ENCODE peak calls at places on chromosomes 16 and 17, in six cellular contexts. D, I, Z, R, G and N are unnamed samples. For H3K4me1, the result is how much of the 10 kb centered on the place peaks cover.

GRCh38 chr16:56684256-56684925 is 2.1 kb downstream of the MT1X start:
- DNase-seq in I (no peak), D (no peak), G (no peak), R (no peak), Z (no peak), N (no peak)

GRCh38 chr17:63834431-63835166 is 7.1 kb upstream of the FTSJ3 start:
- DNase-seq in G (no peak), Z (peak), D (peak), I (peak), R (peak), N (peak)

GRCh38 chr16:84583995-84584394 is 33.9 kb downstream of the COTL1 start:
- DNase-seq in R (no peak), D (no peak), I (no peak), Z (no peak), G (no peak), N (no peak)

GRCh38 chr16:20415541-20415940 is 6.2 kb downstream of the ACSM5 start:
- DNase-seq in R (no peak), G (no peak), Z (no peak), D (no peak), I (no peak), N (no peak)

GRCh38 chr17:38868095-38868967 is 1.5 kb upstream of the LASP1 start:
- DNase-seq in D (no peak), I (no peak), G (no peak), R (peak), Z (peak), N (peak)

GRCh38 chr17:36935681-36936454 is 1.4 kb upstream of the LHX1 start:
- DNase-seq in I (peak), R (no peak), G (no peak), D (peak), Z (no peak), N (no peak)

GRCh38 chr17:17819561-17819995 is 17.2 kb downstream of the SREBF1 start:
- DNase-seq in I (peak), D (peak), R (no peak), G (no peak), Z (peak), N (no peak)

GRCh38 chr16:2709588-2709984 is 10.4 kb downstream of the PRSS27 start:
- DNase-seq in I (no peak), Z (no peak), D (no peak), G (no peak), R (no peak), N (no peak)

GRCh38 chr17:11636771-11637170 is 38.5 kb downstream of the DNAH9 start:
- DNase-seq in Z (no peak), I (no peak), R (no peak), D (no peak), G (no peak), N (no peak)

GRCh38 chr17:20095366-20096080 is 86.4 kb downstream of the SPECC1 start:
- DNase-seq in R (no peak), Z (peak), G (peak), D (no peak), I (no peak), N (peak)

GRCh38 chr16:69709456-69710084 is 16.8 kb downstream of the NQO1 start:
- DNase-seq in D (peak), G (no peak), R (peak), Z (peak), I (no peak), N (no peak)

GRCh38 chr16:177981-178676 is 1.6 kb downstream of the HBA1 start:
- DNase-seq in R (no peak), Z (no peak), D (peak), G (no peak), I (no peak), N (no peak)

GRCh38 chr17:77881545-77881944 is 77.0 kb upstream of the TNRC6C start:
- DNase-seq in D (peak), Z (peak), I (peak), G (peak), R (peak), N (peak)

GRCh38 chr17:77696720-77697460 is 261.6 kb upstream of the TNRC6C start:
- DNase-seq in Z (no peak), G (no peak), R (no peak), I (no peak), D (no peak), N (peak)

GRCh38 chr17:28645576-28645939 is 600 bp upstream of the BLTP2 start:
- DNase-seq in I (no peak), Z (no peak), G (no peak), D (no peak), R (no peak), N (no peak)

GRCh38 chr16:48535831-48536599 is 74.0 kb downstream of the N4BP1 start:
- DNase-seq in R (no peak), I (no peak), G (no peak), D (no peak), Z (peak), N (peak)

GRCh38 chr16:56450901-56451752 is at the start of the genes NUDT21 and OGFOD1:
- DNase-seq in D (peak), I (peak), R (peak), Z (peak), G (peak), N (peak)

GRCh38 chr16:4245400-4245799 is 3.5 kb upstream of the SRL start:
- DNase-seq in R (no peak), I (no peak), D (no peak), G (no peak), Z (no peak), N (no peak)

GRCh38 chr16:66690106-66690847 is 6.3 kb downstream of the CMTM4 start:
- DNase-seq in D (no peak), R (no peak), Z (no peak), I (no peak), G (no peak), N (no peak)

GRCh38 chr16:24626251-24626650 is 86.9 kb downstream of the RBBP6 start:
- DNase-seq in D (no peak), G (no peak), I (no peak), R (no peak), Z (peak), N (no peak)

GRCh38 chr17:75652934-75653549 is 13.9 kb downstream of the RECQL5 start:
- DNase-seq in G (no peak), I (no peak), R (peak), D (peak), Z (peak), N (no peak)

GRCh38 chr17:62562656-62563055 is 64.8 kb upstream of the MRC2 start:
- DNase-seq in D (no peak), R (no peak), G (no peak), Z (peak), I (no peak), N (no peak)

GRCh38 chr17:77323413-77324171 is 182.8 kb downstream of the SEC14L1 start:
- DNase-seq in Z (peak), G (no peak), D (peak), R (peak), I (peak), N (no peak)

GRCh38 chr17:17919169-17920107 is 52.8 kb downstream of the TOM1L2 start:
- DNase-seq in Z (peak), D (peak), I (peak), G (peak), R (peak), N (peak)

GRCh38 chr17:38706625-38707298 is 1.7 kb downstream of the MLLT6 start:
- DNase-seq in G (no peak), R (peak), Z (peak), I (no peak), D (no peak), N (no peak)

GRCh38 chr17:63082273-63082861 is 116.3 kb downstream of the TANC2 start:
- DNase-seq in G (no peak), I (no peak), D (no peak), R (no peak), Z (peak), N (no peak)

GRCh38 chr16:17246577-17246885 is 224.2 kb downstream of the XYLT1 start:
- DNase-seq in R (no peak), G (no peak), I (no peak), D (no peak), Z (no peak), N (no peak)

GRCh38 chr17:60173304-60173807 is 23.6 kb downstream of the CA4 start:
- DNase-seq in D (no peak), Z (no peak), R (no peak), I (no peak), G (no peak), N (no peak)

GRCh38 chr17:60169921-60170817 is 20.4 kb downstream of the CA4 start:
- DNase-seq in G (no peak), Z (peak), R (peak), I (peak), D (peak), N (no peak)

GRCh38 chr17:60168654-60169053 is 18.9 kb downstream of the CA4 start:
- DNase-seq in Z (no peak), R (no peak), G (no peak), I (no peak), D (peak), N (no peak)

GRCh38 chr17:60171753-60172079 is 21.9 kb downstream of the CA4 start:
- DNase-seq in D (no peak), G (no peak), R (no peak), Z (no peak), I (no peak), N (no peak)

DNA sequence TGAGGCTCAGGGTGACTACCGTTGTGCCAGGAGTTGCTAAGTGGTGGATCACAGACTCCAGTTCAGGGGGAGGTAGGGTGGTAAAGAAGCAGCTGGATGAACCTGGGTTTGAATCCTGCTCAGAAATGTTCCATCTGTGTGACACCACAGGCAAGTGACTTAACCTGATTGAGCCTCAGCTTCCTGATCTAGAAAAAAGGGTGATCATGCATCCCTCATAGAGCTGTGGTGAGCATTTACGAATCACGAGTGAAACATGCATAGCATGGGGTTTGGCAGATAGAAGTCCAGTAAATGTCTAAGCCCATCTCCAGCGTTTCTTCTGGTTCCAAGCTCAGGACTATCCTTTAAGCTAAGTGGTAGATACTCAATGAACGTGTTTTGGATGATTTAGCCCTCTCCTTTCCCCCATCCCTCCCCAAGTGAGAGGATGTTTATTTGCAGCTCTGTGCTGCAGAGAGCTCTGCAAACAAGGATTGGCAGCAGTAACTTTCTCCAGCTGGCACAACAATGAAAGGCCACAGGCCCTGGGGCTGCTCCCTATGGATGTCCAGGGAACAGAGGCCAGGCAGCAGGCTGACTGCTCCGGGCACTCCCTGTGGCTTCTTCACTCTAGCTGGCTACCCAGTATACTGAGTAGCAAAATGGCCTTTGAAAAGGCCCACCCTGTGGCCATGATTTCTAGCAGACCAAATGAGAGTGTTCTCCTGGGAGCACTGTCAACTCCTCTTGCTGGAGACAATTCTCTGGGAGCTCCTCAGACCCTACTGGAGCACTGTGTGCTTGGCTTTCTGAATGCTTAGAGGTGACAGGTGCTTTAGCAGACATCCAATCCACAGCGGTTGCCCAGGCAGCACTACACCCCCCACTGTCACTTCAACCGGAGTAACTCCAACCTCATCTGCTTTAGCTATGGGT is 21.3 kb downstream of the CA4 start:
- DNase-seq in G (no peak), Z (no peak), I (no peak), R (no peak), D (no peak), N (no peak)
- H3K4me1 ChIP-seq in G (under half), Z (under half), I (under half), R (under half), D (under half), N (under half)

GRCh38 chr17:57517216-57517518 is 227.9 kb downstream of the CCDC182 start:
- DNase-seq in Z (no peak), R (no peak), G (no peak), I (no peak), D (no peak), N (no peak)

GRCh38 chr17:57515662-57516211 is 229.4 kb downstream of the CCDC182 start:
- DNase-seq in D (no peak), Z (no peak), I (no peak), G (no peak), R (peak), N (no peak)

GRCh38 chr17:57517519-57518342 is 227.4 kb downstream of the CCDC182 start:
- DNase-seq in Z (no peak), I (no peak), D (no peak), G (no peak), R (no peak), N (no peak)

GRCh38 chr17:57514614-57515013 is 230.5 kb downstream of the CCDC182 start:
- DNase-seq in D (no peak), Z (no peak), G (no peak), I (no peak), R (no peak), N (no peak)

DNA sequence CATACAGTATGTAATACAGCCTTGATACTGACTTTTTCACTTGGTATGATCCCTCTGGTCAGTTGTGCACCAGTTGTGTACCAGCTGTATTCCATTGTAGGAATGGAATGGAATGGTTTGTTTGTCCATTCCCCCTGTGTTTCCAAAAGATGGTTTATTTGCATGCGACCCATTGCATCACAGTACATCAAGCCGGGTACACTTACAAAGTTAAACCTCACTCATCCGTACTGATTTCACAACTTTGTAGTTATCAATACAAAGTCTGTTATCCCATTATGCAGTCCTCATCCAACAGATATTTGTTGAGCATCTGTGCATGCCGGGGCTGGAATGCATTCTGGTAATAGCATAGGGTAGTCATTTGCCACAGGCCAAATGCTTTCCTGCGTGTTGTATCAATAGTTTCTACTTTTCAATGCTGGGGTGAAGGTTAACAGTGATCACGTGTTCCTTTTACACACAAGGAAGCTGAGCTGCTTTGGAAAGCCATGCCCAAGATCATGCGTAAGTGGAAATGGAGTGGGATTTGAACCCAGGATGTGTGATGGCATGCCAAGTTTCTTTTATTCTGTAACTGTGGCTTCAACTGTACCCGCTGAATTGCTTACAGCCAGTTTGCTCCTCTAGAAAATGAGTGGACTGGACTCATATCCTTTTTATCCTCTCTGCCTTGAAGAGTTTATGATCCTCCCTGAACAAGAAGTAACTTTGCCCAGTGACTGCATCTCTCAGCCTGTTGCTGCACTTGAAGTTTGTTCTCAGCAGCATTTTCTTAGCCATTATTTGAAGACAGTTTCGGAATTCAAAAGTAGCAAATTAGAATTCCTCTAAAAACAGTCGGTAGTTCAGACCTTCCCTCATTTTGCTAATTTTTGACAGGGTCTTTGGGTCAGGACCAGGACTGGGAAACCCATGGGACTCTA is 228.5 kb downstream of the CCDC182 start:
- DNase-seq in G (no peak), Z (no peak), R (no peak), I (no peak), D (no peak), N (no peak)
- H3K4me1 ChIP-seq in G (under half), Z (under half), R (under half), I (under half), D (under half), N (under half)

DNA sequence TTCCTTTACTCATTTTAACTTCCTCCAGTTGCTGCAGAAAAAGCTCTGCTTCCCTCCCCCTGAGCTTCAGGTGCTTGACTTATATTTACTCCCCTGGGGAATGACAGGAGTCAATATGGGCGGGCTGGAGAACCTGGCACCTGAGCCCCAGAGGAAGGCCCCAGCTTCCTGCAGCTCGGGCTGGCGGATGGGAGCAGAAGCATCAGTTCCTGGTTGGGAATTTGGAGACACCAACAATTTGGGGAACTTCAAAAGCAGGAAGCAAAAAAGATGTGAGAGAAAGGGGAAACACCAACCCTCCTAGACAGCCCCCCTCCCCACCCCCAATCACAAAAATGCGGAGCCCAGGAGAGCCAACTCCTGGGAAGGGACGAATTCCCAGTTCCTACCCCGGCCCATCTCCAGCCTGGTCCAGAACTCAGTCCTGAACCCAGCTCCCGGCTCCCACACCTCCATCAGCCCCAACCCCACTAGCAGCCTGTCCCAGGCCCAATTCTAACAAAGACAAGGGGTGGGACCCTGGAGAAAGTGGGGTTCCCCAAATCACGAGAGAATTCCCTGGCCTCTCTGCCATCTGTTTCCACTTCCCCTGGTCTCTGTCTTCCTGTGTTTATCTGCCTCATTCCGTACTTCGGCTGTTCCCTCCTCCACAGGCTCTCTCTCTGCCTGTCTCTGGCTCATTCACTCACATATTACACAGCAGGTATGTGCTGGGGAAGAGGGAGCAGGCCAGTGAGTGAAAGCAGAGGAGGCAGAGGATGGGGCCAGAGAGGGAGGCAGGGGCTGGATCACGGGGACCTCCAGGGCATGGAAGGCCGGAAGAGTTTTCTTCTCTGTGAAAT is 16.2 kb upstream of the ASGR2 start:
- DNase-seq in R (peak), I (no peak), G (no peak), D (no peak), Z (no peak), N (no peak)
- H3K4me1 ChIP-seq in R (under half), I (under half), G (under half), D (under half), Z (under half), N (under half)

GRCh38 chr17:79031996-79032875 is 8.3 kb downstream of the C1QTNF1 start:
- DNase-seq in G (no peak), Z (no peak), R (no peak), D (no peak), I (no peak), N (no peak)
- H3K4me1 ChIP-seq in G (under half), Z (half or more), R (under half), D (under half), I (under half), N (half or more)

GRCh38 chr17:49788443-49789277 is at the start of gene KAT7:
- DNase-seq in R (peak), D (peak), G (peak), Z (peak), I (peak), N (peak)

GRCh38 chr17:49787932-49788442 is 494 bp upstream of the KAT7 start:
- DNase-seq in R (no peak), D (no peak), I (no peak), G (no peak), Z (no peak), N (peak)

GRCh38 chr17:49784636-49785035 is 3.8 kb upstream of the KAT7 start:
- DNase-seq in G (no peak), R (no peak), D (no peak), I (no peak), Z (no peak), N (no peak)

GRCh38 chr17:49779730-49780220 is 8.7 kb upstream of the KAT7 start:
- DNase-seq in I (no peak), Z (peak), R (peak), D (peak), G (no peak), N (no peak)

GRCh38 chr17:49783051-49783715 is 5.3 kb upstream of the KAT7 start:
- DNase-seq in G (no peak), D (no peak), R (no peak), Z (no peak), I (no peak), N (peak)
- H3K4me1 ChIP-seq in G (under half), D (under half), R (under half), Z (under half), I (under half), N (under half)